ENCODE peak calls at places on chromosomes 12 and 14, in nine cellular contexts. U is psoas muscle, M is right atrium auricular region, K is ascending aorta, O is left ventricle myocardium inferior, Z is suprapubic skin, V is sigmoid colon, A is GM23338, R is IMR-90. I is an unnamed sample.

GRCh38 chr14:74510955-74511354 is 17.4 kb downstream of the ISCA2 start:
- DNase-seq in U (peak), M (no peak), K (peak), O (no peak), Z (peak), V (peak), A (no peak), R (peak), I (peak)

GRCh38 chr14:32372154-32372553 is 43.1 kb downstream of the AKAP6 start:
- DNase-seq in U (no peak), M (no peak), K (no peak), O (no peak), Z (no peak), V (no peak), A (no peak), R (peak), I (no peak)

GRCh38 chr14:94748667-94749347 is 21.1 kb downstream of the GSC start:
- DNase-seq in U (no peak), M (no peak), K (no peak), O (no peak), Z (no peak), V (no peak), A (peak), R (no peak), I (no peak)

GRCh38 chr12:7142057-7142644 is 12.0 kb downstream of the CLSTN3 start:
- DNase-seq in U (no peak), M (no peak), K (no peak), O (no peak), Z (no peak), V (no peak), A (peak), R (peak), I (no peak)

GRCh38 chr14:78946949-78947348 is 776.8 kb downstream of the NRXN3 start:
- DNase-seq in U (no peak), M (no peak), K (no peak), O (no peak), Z (no peak), V (no peak), A (no peak), R (no peak), I (no peak)

GRCh38 chr12:81294325-81295190 is 216.7 kb downstream of the ACSS3 start:
- DNase-seq in U (no peak), M (no peak), K (no peak), O (no peak), Z (no peak), V (no peak), A (no peak), R (no peak), I (no peak)

GRCh38 chr14:101449114-101449513 is 112.2 kb upstream of the DIO3 start:
- DNase-seq in U (no peak), M (peak), K (no peak), O (no peak), Z (no peak), V (peak), A (no peak), R (no peak), I (no peak)

GRCh38 chr14:20768593-20768892 is 339 bp downstream of the EDDM3B start:
- DNase-seq in U (no peak), M (no peak), K (no peak), O (no peak), Z (no peak), V (no peak), A (no peak), R (no peak), I (no peak)

GRCh38 chr12:47238665-47239064 is 158.9 kb upstream of the AMIGO2 start:
- DNase-seq in U (no peak), M (no peak), K (no peak), O (no peak), Z (no peak), V (no peak), A (no peak), R (peak), I (no peak)

GRCh38 chr12:79121486-79121885 is 256.9 kb downstream of the SYT1 start:
- DNase-seq in U (no peak), M (no peak), K (no peak), O (no peak), Z (no peak), V (no peak), A (peak), R (no peak), I (no peak)

GRCh38 chr12:22130671-22131070 is 84.7 kb downstream of the CMAS start:
- DNase-seq in U (no peak), M (no peak), K (no peak), O (no peak), Z (no peak), V (no peak), A (no peak), R (no peak), I (no peak)

GRCh38 chr14:65906948-65907347 is 494.4 kb downstream of the FUT8 start:
- DNase-seq in U (no peak), M (no peak), K (no peak), O (no peak), Z (no peak), V (no peak), A (no peak), R (no peak), I (no peak)

GRCh38 chr12:6978188-6978986 is 7.7 kb downstream of the EMG1 start:
- DNase-seq in U (no peak), M (no peak), K (no peak), O (no peak), Z (no peak), V (no peak), A (no peak), R (no peak), I (no peak)

GRCh38 chr12:92478692-92479091 is 224.1 kb upstream of the PLEKHG7 start:
- DNase-seq in U (no peak), M (no peak), K (no peak), O (no peak), Z (no peak), V (no peak), A (no peak), R (no peak), I (no peak)

GRCh38 chr12:111168009-111168786 is 200.7 kb downstream of the PHETA1 start:
- DNase-seq in U (no peak), M (no peak), K (no peak), O (no peak), Z (no peak), V (no peak), A (no peak), R (no peak), I (no peak)

GRCh38 chr12:72264548-72265175 is 7.5 kb upstream of the TRHDE start:
- DNase-seq in U (no peak), M (no peak), K (no peak), O (no peak), Z (no peak), V (no peak), A (peak), R (peak), I (no peak)

GRCh38 chr14:95183082-95183481 is 25.8 kb upstream of the DICER1 start:
- DNase-seq in U (no peak), M (no peak), K (no peak), O (no peak), Z (no peak), V (no peak), A (no peak), R (no peak), I (no peak)

GRCh38 chr12:1808798-1809480 is 11.4 kb upstream of the LRTM2 start:
- DNase-seq in U (no peak), M (no peak), K (no peak), O (peak), Z (no peak), V (no peak), A (no peak), R (no peak), I (peak)

GRCh38 chr12:88298761-88299242 is 156.7 kb downstream of the TMTC3 start:
- DNase-seq in U (no peak), M (no peak), K (no peak), O (no peak), Z (no peak), V (no peak), A (peak), R (peak), I (no peak)

GRCh38 chr12:879641-880040 is 69.9 kb downstream of the RAD52 start:
- DNase-seq in U (peak), M (no peak), K (no peak), O (no peak), Z (no peak), V (no peak), A (no peak), R (peak), I (no peak)

GRCh38 chr12:26298785-26299621 is 103.6 kb downstream of the SSPN start:
- DNase-seq in U (no peak), M (no peak), K (no peak), O (no peak), Z (no peak), V (peak), A (peak), R (peak), I (no peak)

GRCh38 chr14:22200977-22201605 is 387.9 kb downstream of the DAD1 start:
- DNase-seq in U (no peak), M (no peak), K (no peak), O (no peak), Z (no peak), V (no peak), A (peak), R (peak), I (no peak)

GRCh38 chr12:66035289-66035961 is 95.1 kb downstream of the LLPH start:
- DNase-seq in U (no peak), M (no peak), K (no peak), O (no peak), Z (no peak), V (no peak), A (peak), R (peak), I (no peak)

GRCh38 chr14:100677152-100677924 is 49.4 kb upstream of the DLK1 start:
- DNase-seq in U (peak), M (peak), K (no peak), O (peak), Z (no peak), V (peak), A (no peak), R (no peak), I (no peak)

GRCh38 chr14:37195327-37195726 is 2.4 kb upstream of the MIPOL1 start:
- DNase-seq in U (no peak), M (no peak), K (no peak), O (no peak), Z (no peak), V (no peak), A (no peak), R (peak), I (no peak)

GRCh38 chr12:113179023-113179422 is 6.3 kb downstream of the DDX54 start:
- DNase-seq in U (no peak), M (no peak), K (no peak), O (no peak), Z (no peak), V (no peak), A (no peak), R (no peak), I (no peak)

GRCh38 chr12:80862606-80863005 is 75.1 kb downstream of the LIN7A start:
- DNase-seq in U (no peak), M (no peak), K (no peak), O (no peak), Z (no peak), V (no peak), A (no peak), R (peak), I (no peak)

DNA sequence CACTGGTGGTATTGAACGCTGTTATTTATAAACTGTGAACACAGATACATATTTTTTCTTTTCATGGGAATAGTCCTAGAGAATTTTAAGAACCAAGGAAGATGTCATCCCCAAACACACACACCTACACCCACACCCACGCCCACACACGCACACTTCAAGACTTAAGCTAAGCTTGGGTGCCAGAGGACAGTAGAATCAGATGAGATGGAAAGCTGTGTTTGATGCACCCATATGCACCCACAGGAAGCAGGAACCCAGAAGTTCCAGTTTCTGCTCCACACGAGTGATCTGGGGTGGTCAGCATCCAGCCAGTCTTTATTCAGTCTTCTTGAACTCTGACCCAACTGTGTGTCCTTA is 348.3 kb downstream of the KCNH5 start:
- DNase-seq in U (no peak), M (no peak), K (no peak), O (no peak), Z (no peak), V (no peak), A (no peak), R (no peak), I (no peak)
- H3K27ac ChIP-seq in U (no peak), M (no peak), K (no peak), O (no peak), Z (no peak), V (no peak), A (peak), R (no peak), I (no peak)

GRCh38 chr12:54048694-54049093 is 4.9 kb upstream of the HOXC4 start:
- DNase-seq in U (no peak), M (no peak), K (no peak), O (no peak), Z (no peak), V (no peak), A (no peak), R (no peak), I (no peak)

GRCh38 chr12:54046809-54047159 is 6.9 kb upstream of the HOXC4 start:
- DNase-seq in U (no peak), M (no peak), K (no peak), O (no peak), Z (peak), V (no peak), A (no peak), R (no peak), I (no peak)

GRCh38 chr12:54045868-54046529 is 7.6 kb upstream of the HOXC4 start:
- DNase-seq in U (no peak), M (no peak), K (no peak), O (no peak), Z (peak), V (no peak), A (no peak), R (no peak), I (no peak)

GRCh38 chr12:54047964-54048303 is 5.7 kb upstream of the HOXC4 start:
- DNase-seq in U (no peak), M (no peak), K (no peak), O (no peak), Z (no peak), V (no peak), A (no peak), R (no peak), I (no peak)

DNA sequence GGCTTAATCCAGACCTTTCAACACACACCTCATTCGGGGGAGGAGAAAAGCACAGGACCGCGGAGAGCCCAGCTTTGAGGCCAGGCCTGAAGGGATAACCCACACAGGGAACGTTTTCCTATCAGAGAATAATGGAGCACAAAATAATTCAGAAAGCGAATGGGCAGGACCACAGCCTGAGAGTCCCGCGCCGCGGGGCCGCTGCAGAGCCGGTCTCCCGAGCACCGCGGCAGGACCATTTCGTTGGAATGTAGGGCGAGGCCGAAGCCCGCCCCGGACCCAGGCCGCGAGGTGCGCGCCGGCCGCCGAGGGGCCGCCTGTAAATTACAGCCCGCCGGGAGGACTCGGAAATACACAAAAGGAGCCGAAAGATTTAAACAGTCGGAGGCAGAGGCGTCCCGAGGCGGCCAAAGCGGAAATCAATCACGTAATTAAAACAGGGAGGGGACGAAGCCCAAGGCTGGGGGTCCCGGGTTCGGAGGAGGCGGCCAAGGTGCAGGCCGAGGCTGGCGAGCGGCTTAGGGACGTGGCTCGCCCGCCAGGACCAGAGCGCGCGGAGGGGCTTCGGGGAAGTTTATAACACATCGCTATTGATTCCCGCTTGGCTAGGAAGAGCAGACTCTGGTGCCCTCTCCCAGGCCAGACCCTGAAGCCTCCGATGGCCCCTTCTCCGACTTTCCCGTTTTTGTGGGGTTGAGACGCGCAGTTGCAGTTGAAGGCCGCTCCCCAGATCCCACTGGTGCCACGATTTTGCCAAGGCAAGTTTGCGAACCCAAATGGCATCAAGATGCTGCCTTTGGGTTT is 6.3 kb upstream of the HOXC4 start:
- DNase-seq in U (no peak), M (no peak), K (no peak), O (no peak), Z (no peak), V (no peak), A (no peak), R (no peak), I (no peak)
- H3K4me3 ChIP-seq in U (peak), M (peak), K (no peak), O (peak), Z (no peak), V (peak), A (peak), R (no peak), I (no peak)

DNA sequence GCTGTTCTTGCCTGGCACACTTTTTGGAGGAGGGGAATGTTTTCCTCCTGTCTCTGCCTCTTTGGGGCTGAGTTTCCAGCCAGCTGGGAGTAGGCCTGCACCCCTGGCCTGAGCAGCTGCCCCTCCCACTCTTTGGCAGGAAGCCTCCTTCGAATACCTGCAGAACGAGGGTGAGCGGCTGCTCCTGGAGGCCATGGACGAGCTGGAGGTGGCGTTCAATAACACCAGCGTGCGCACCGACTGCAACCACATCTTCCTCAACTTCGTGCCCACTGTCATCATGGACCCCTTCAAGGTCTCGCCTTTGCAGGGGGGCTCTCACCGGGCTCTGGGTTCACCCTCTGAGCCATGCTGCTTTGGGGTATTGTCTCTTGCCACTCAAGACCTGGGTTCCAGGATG is 69.4 kb downstream of the FOXN4 start:
- DNase-seq in U (no peak), M (no peak), K (no peak), O (no peak), Z (no peak), V (peak), A (peak), R (no peak), I (no peak)
- TF ChIP-seq CTCF in U (no peak), M (no peak), K (no peak), O (no peak), Z (no peak), V (no peak), A (no peak), R (no peak), I (no peak)

GRCh38 chr12:120134307-120134980 is 17.9 kb upstream of the RAB35 start:
- DNase-seq in U (no peak), M (no peak), K (no peak), O (no peak), Z (no peak), V (no peak), A (no peak), R (no peak), I (no peak)

GRCh38 chr12:120130011-120130410 is 13.5 kb upstream of the RAB35 start:
- DNase-seq in U (no peak), M (no peak), K (no peak), O (peak), Z (no peak), V (no peak), A (no peak), R (no peak), I (no peak)

GRCh38 chr12:120132437-120132836 is 15.9 kb upstream of the RAB35 start:
- DNase-seq in U (no peak), M (no peak), K (no peak), O (no peak), Z (no peak), V (no peak), A (no peak), R (no peak), I (no peak)

GRCh38 chr12:120131116-120131515 is 14.6 kb upstream of the RAB35 start:
- DNase-seq in U (no peak), M (no peak), K (no peak), O (no peak), Z (no peak), V (no peak), A (no peak), R (no peak), I (no peak)

DNA sequence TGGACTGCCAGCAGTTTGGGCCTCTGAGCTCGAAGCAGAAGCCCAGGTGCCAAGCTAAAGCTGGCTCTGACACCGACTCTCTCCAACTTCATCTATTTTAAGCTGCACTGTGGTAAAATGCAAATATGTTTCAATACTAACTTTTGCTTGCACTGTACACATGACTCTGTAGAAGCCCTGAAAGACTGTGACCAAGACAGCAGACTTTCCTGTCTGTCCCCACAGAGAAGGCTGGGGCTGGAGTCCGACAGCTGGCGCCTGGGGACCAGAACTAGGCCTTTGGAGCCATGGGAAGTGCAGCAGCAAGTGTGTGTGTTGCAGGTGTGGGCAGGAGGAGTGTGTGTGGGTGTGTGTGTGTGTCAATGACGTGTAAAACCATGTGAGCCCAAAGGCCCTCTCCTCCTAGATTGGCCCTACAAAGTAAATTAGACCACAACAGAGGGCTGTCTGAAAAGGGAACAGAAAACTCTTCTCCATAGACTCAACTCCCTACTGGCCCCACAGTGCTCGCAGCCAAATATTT is 16.4 kb upstream of the RAB35 start:
- DNase-seq in U (no peak), M (no peak), K (no peak), O (no peak), Z (no peak), V (no peak), A (no peak), R (no peak), I (no peak)
- H3K27ac ChIP-seq in U (no peak), M (peak), K (no peak), O (peak), Z (no peak), V (no peak), A (no peak), R (no peak), I (no peak)

DNA sequence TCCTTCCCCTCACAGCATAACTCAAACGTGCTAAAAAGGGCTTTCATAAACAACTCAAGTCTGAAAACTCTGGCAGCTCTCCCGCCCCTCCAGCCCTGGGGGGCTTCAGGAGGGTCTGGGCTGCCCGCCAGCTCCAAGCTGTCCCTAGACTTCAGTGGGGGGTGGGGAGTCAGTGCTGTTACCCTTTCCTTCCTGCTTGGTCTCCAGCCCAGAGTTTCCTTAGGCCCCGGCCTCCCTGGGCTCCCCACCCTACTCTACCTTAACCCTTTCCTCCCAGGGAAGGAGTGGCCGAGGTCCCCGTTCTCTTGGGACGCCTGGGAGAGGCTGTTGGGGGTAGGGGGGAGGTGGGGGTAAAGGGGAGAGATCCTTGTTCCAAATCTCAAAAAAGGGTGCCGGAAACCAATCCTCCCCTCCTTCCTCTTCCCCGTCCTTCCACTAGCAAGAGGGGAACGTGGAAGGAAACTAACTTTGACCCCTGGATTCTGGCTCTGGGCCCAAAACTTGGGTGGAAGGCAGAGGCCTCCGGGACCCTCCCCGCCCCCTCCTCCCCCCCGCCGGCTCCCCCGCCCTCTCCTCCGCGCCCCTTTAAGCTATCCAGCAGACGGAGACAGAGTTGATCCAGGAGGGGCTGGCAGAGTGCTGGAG is 383 bp upstream of the NYNRIN start:
- DNase-seq in U (no peak), M (no peak), K (no peak), O (peak), Z (no peak), V (peak), A (peak), R (no peak), I (no peak)
- H3K4me3 ChIP-seq in U (peak), M (peak), K (peak), O (peak), Z (peak), V (peak), A (peak), R (peak), I (peak)

I was measured in tibial artery.